ENCODE peak calls at places on chromosomes 3 and 15, in four cellular contexts. One of them, this sample, is unnamed.

GRCh38 chr3:195766671-195767070 is 45.1 kb downstream of the MUC4 start:
- DNase-seq in A549: no peak
- DNase-seq in GM12878: no peak
- DNase-seq in HepG2: no peak
- DNase-seq in this sample: no peak

GRCh38 chr3:122406198-122406597 is 9.7 kb downstream of the WDR5B start:
- DNase-seq in GM12878: no peak
- DNase-seq in A549: no peak
- DNase-seq in HepG2: no peak
- DNase-seq in this sample: no peak

GRCh38 chr3:37225481-37225880 is 51.1 kb upstream of the LRRFIP2 start:
- DNase-seq in HepG2: no peak
- DNase-seq in A549: no peak
- DNase-seq in GM12878: no peak
- DNase-seq in this sample: no peak

GRCh38 chr3:77325702-77326101 is 285.8 kb downstream of the ROBO2 start:
- DNase-seq in GM12878: no peak
- DNase-seq in A549: no peak
- DNase-seq in HepG2: no peak
- DNase-seq in this sample: no peak

GRCh38 chr15:52163321-52164190 is 27.6 kb downstream of the GNB5 start:
- DNase-seq in HepG2: no peak
- DNase-seq in A549: no peak
- DNase-seq in GM12878: no peak
- DNase-seq in this sample: peak; percentile 34

GRCh38 chr3:59424268-59425010 is 374.6 kb upstream of the CFAP20DC start:
- DNase-seq in HepG2: no peak
- DNase-seq in GM12878: no peak
- DNase-seq in A549: no peak
- DNase-seq in this sample: no peak

GRCh38 chr3:70947584-70947983 is 635.1 kb upstream of the MDFIC2 start:
- DNase-seq in HepG2: no peak
- DNase-seq in GM12878: no peak
- DNase-seq in A549: no peak
- DNase-seq in this sample: no peak

GRCh38 chr3:11272913-11273574 is 847 bp downstream of the ATG7 start:
- DNase-seq in GM12878: no peak
- DNase-seq in A549: no peak
- DNase-seq in HepG2: no peak
- DNase-seq in this sample: no peak

GRCh38 chr15:78450285-78450858 is 12.4 kb downstream of the IREB2 start:
- DNase-seq in A549: no peak
- DNase-seq in HepG2: no peak
- DNase-seq in GM12878: no peak
- DNase-seq in this sample: no peak

GRCh38 chr15:80761754-80762153 is 17.4 kb upstream of the CEMIP start:
- DNase-seq in HepG2: no peak
- DNase-seq in GM12878: no peak
- DNase-seq in A549: no peak
- DNase-seq in this sample: no peak

GRCh38 chr3:66592061-66592875 is 91.4 kb upstream of the LRIG1 start:
- DNase-seq in HepG2: no peak
- DNase-seq in A549: no peak
- DNase-seq in GM12878: no peak
- DNase-seq in this sample: no peak

GRCh38 chr3:55322649-55323048 is 164.5 kb downstream of the WNT5A start:
- DNase-seq in HepG2: no peak
- DNase-seq in GM12878: no peak
- DNase-seq in A549: no peak
- DNase-seq in this sample: no peak

GRCh38 chr3:157530637-157531300 is 27.6 kb upstream of the VEPH1 start:
- DNase-seq in A549: no peak
- DNase-seq in HepG2: no peak
- DNase-seq in GM12878: no peak
- DNase-seq in this sample: no peak

GRCh38 chr15:40493089-40493840 is 22.5 kb downstream of the CHST14 start:
- DNase-seq in HepG2: no peak
- DNase-seq in GM12878: no peak
- DNase-seq in A549: no peak
- DNase-seq in this sample: no peak

GRCh38 chr3:27307566-27307965 is 61.6 kb downstream of the NEK10 start:
- DNase-seq in HepG2: no peak
- DNase-seq in GM12878: no peak
- DNase-seq in A549: no peak
- DNase-seq in this sample: no peak

GRCh38 chr15:58425185-58425584 is 6.6 kb upstream of the LIPC start:
- DNase-seq in A549: no peak
- DNase-seq in HepG2: no peak
- DNase-seq in GM12878: no peak
- DNase-seq in this sample: no peak

GRCh38 chr3:134404366-134404885 is 30.2 kb upstream of the AMOTL2 start:
- DNase-seq in HepG2: no peak
- DNase-seq in A549: no peak
- DNase-seq in GM12878: no peak
- DNase-seq in this sample: no peak

GRCh38 chr3:66075281-66075680 is 36.6 kb upstream of the MAGI1 start:
- DNase-seq in A549: no peak
- DNase-seq in GM12878: no peak
- DNase-seq in HepG2: peak; percentile 9
- DNase-seq in this sample: no peak

GRCh38 chr3:174533286-174533685 is 325.8 kb upstream of the NAALADL2 start:
- DNase-seq in HepG2: no peak
- DNase-seq in GM12878: no peak
- DNase-seq in A549: no peak
- DNase-seq in this sample: no peak

GRCh38 chr3:147449669-147450068 is 40.5 kb downstream of the ZIC1 start:
- DNase-seq in A549: no peak
- DNase-seq in GM12878: no peak
- DNase-seq in HepG2: no peak
- DNase-seq in this sample: no peak

GRCh38 chr3:146218880-146219866 is 31.7 kb downstream of the PLSCR4 start:
- DNase-seq in A549: peak; percentile 15
- DNase-seq in GM12878: no peak
- DNase-seq in HepG2: peak; percentile 6
- DNase-seq in this sample: peak; percentile 24

GRCh38 chr3:182027366-182027765 is 315.6 kb downstream of the SOX2 start:
- DNase-seq in A549: no peak
- DNase-seq in HepG2: no peak
- DNase-seq in GM12878: no peak
- DNase-seq in this sample: no peak

GRCh38 chr3:50607271-50608091 is 4.1 kb downstream of the CISH start:
- DNase-seq in GM12878: no peak
- DNase-seq in HepG2: no peak
- DNase-seq in A549: no peak
- DNase-seq in this sample: no peak

GRCh38 chr3:60303160-60303559 is 948.1 kb downstream of the FHIT start:
- DNase-seq in GM12878: no peak
- DNase-seq in HepG2: no peak
- DNase-seq in A549: no peak
- DNase-seq in this sample: no peak

GRCh38 chr3:14890470-14890869 is 56.9 kb upstream of the NR2C2 start:
- DNase-seq in GM12878: peak; percentile 20
- DNase-seq in A549: no peak
- DNase-seq in HepG2: no peak
- DNase-seq in this sample: no peak

GRCh38 chr3:17038900-17039545 is 154.3 kb downstream of the PLCL2 start:
- DNase-seq in HepG2: no peak
- DNase-seq in A549: no peak
- DNase-seq in GM12878: no peak
- DNase-seq in this sample: no peak

GRCh38 chr3:46221936-46222335 is 13.8 kb upstream of the CCR1 start:
- DNase-seq in A549: no peak
- DNase-seq in GM12878: no peak
- DNase-seq in HepG2: no peak
- DNase-seq in this sample: no peak

GRCh38 chr15:48865387-48866079 is 12.4 kb upstream of the EID1 start:
- DNase-seq in A549: no peak
- DNase-seq in HepG2: no peak
- DNase-seq in GM12878: no peak
- DNase-seq in this sample: no peak
- TF ChIP-seq PBX3 in A549: no peak
- TF ChIP-seq PBX3 in HepG2: no peak
- TF ChIP-seq PBX3 in GM12878: no peak
- TF ChIP-seq PBX3 in this sample: no peak

GRCh38 chr15:100426893-100427292 is 85.1 kb upstream of the ADAMTS17 start:
- DNase-seq in HepG2: no peak
- DNase-seq in GM12878: no peak
- DNase-seq in A549: no peak
- DNase-seq in this sample: no peak
- TF ChIP-seq PBX3 in HepG2: no peak
- TF ChIP-seq PBX3 in GM12878: no peak
- TF ChIP-seq PBX3 in A549: no peak
- TF ChIP-seq PBX3 in this sample: no peak

GRCh38 chr3:187367561-187368103 is 553 bp upstream of the RTP4 start:
- DNase-seq in A549: no peak
- DNase-seq in GM12878: no peak
- DNase-seq in HepG2: no peak
- DNase-seq in this sample: no peak
- TF ChIP-seq PBX3 in A549: no peak
- TF ChIP-seq PBX3 in GM12878: no peak
- TF ChIP-seq PBX3 in HepG2: no peak
- TF ChIP-seq PBX3 in this sample: no peak

DNA sequence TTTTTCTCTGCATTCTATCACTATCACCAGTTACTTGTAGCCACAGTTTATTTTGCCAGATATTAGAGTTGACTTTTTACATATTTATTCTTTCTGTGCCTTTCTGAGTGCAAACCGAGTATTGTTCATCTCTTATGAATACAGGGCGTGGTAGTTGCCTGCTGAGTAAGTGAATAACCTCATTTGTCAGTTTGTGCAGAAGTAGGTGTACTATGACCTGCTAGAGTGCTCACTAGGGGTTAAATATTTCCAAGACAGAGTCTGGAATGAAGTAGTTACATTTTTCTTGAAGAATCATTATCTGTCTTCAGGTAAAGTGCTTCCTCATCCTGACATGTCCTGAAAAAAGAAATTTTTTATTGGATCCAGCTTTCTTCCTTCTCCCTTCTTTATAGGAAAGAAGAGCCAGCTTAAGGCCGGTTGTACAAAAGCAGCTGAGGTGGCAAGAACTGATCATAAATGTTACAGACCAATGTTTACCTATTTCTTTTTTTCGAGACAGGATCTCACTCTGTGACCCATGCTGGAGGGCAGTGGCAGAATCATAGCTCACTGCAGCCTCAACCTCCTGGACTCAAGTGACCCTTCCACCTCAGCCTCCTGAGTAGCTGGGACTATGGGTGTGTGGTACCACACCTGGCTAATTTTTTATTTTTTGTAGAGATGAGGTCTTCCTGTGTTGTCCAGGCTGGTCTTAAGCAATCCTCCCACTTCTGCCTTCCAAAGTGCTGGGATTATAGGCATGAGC is 182.4 kb downstream of the TPRG1 start:
- DNase-seq in GM12878: no peak
- DNase-seq in A549: peak; percentile 52
- DNase-seq in HepG2: no peak
- DNase-seq in this sample: no peak
- TF ChIP-seq PBX3 in GM12878: no peak
- TF ChIP-seq PBX3 in A549: no peak
- TF ChIP-seq PBX3 in HepG2: no peak
- TF ChIP-seq PBX3 in this sample: no peak

GRCh38 chr3:119810018-119810435 is 28.1 kb downstream of the NR1I2 start:
- DNase-seq in HepG2: no peak
- DNase-seq in GM12878: peak; percentile 35
- DNase-seq in A549: no peak
- DNase-seq in this sample: no peak
- TF ChIP-seq PBX3 in HepG2: no peak
- TF ChIP-seq PBX3 in GM12878: no peak
- TF ChIP-seq PBX3 in A549: no peak
- TF ChIP-seq PBX3 in this sample: no peak

GRCh38 chr3:100033814-100034490 is 80.3 kb downstream of the FILIP1L start:
- DNase-seq in A549: no peak
- DNase-seq in HepG2: peak; percentile 31
- DNase-seq in GM12878: no peak
- DNase-seq in this sample: no peak
- TF ChIP-seq PBX3 in A549: no peak
- TF ChIP-seq PBX3 in HepG2: no peak
- TF ChIP-seq PBX3 in GM12878: no peak
- TF ChIP-seq PBX3 in this sample: peak; percentile 85

GRCh38 chr15:31079519-31079918 is 22.0 kb downstream of the TRPM1 start:
- DNase-seq in GM12878: no peak
- DNase-seq in HepG2: no peak
- DNase-seq in A549: no peak
- DNase-seq in this sample: no peak

GRCh38 chr15:31081568-31082250 is 19.8 kb downstream of the TRPM1 start:
- DNase-seq in HepG2: no peak
- DNase-seq in GM12878: no peak
- DNase-seq in A549: no peak
- DNase-seq in this sample: no peak

GRCh38 chr15:31078461-31078860 is 23.1 kb downstream of the TRPM1 start:
- DNase-seq in GM12878: no peak
- DNase-seq in A549: no peak
- DNase-seq in HepG2: no peak
- DNase-seq in this sample: no peak

GRCh38 chr15:31082771-31083393 is 18.6 kb downstream of the TRPM1 start:
- DNase-seq in GM12878: no peak
- DNase-seq in HepG2: no peak
- DNase-seq in A549: no peak
- DNase-seq in this sample: no peak

GRCh38 chr15:31080618-31081017 is 20.9 kb downstream of the TRPM1 start:
- DNase-seq in HepG2: no peak
- DNase-seq in GM12878: no peak
- DNase-seq in A549: peak; percentile 39
- DNase-seq in this sample: peak; percentile 79
- TF ChIP-seq PBX3 in HepG2: no peak
- TF ChIP-seq PBX3 in GM12878: no peak
- TF ChIP-seq PBX3 in A549: no peak
- TF ChIP-seq PBX3 in this sample: no peak